ENCODE peak calls at places on chromosome 14, in five cellular contexts. O, N, M, W and I are unnamed samples.

GRCh38 chr14:40122978-40123648 is 690.9 kb upstream of the FBXO33 start:
- DNase-seq in O (no peak), N (no peak), M (no peak), W (no peak), I (no peak)

GRCh38 chr14:50320279-50320678 is 8.2 kb downstream of the DMAC2L start:
- DNase-seq in O (no peak), N (no peak), M (no peak), W (no peak), I (no peak)

GRCh38 chr14:89503458-89503996 is 86.5 kb upstream of the FOXN3 start:
- DNase-seq in O (no peak), N (no peak), M (no peak), W (peak; percentile 68), I (no peak)

GRCh38 chr14:91354221-91354916 is 63.3 kb downstream of the CCDC88C start:
- DNase-seq in O (peak; percentile 58), N (no peak), M (no peak), W (no peak), I (no peak)

GRCh38 chr14:61537567-61538463 is 157.5 kb upstream of the HIF1A start:
- DNase-seq in O (no peak), N (no peak), M (no peak), W (peak; percentile 70), I (peak; percentile 31)

GRCh38 chr14:55077691-55078151 is 26.3 kb downstream of the MAPK1IP1L start:
- DNase-seq in O (no peak), N (peak; percentile 20), M (no peak), W (no peak), I (no peak)

GRCh38 chr14:87351007-87351406 is 642.0 kb downstream of the GALC start:
- DNase-seq in O (no peak), N (no peak), M (peak; percentile 25), W (no peak), I (no peak)

GRCh38 chr14:35539969-35540368 is 6.0 kb downstream of the INSM2 start:
- DNase-seq in O (no peak), N (no peak), M (no peak), W (no peak), I (no peak)

GRCh38 chr14:71642715-71643114 is 289.5 kb upstream of the RGS6 start:
- DNase-seq in O (no peak), N (no peak), M (no peak), W (no peak), I (no peak)

GRCh38 chr14:57574617-57575288 is 81.1 kb upstream of the CCDC198 start:
- DNase-seq in O (no peak), N (no peak), M (no peak), W (no peak), I (no peak)

GRCh38 chr14:104144911-104145825 is 6.8 kb downstream of the KIF26A start:
- DNase-seq in O (no peak), N (no peak), M (peak; percentile 7), W (no peak), I (no peak)

GRCh38 chr14:63524537-63525155 is 18.5 kb downstream of the PPP2R5E start:
- DNase-seq in O (no peak), N (no peak), M (no peak), W (peak; percentile 75), I (peak; percentile 9)

GRCh38 chr14:104385189-104386135 is 194.1 kb upstream of the C14orf180 start:
- DNase-seq in O (no peak), N (no peak), M (peak; percentile 9), W (peak; percentile 77), I (no peak)

GRCh38 chr14:87113286-87113685 is 879.7 kb downstream of the GALC start:
- DNase-seq in O (no peak), N (no peak), M (no peak), W (no peak), I (no peak)

GRCh38 chr14:86221755-86222154 is 691.8 kb downstream of the FLRT2 start:
- DNase-seq in O (no peak), N (no peak), M (no peak), W (no peak), I (no peak)

GRCh38 chr14:51776102-51776894 is 84.1 kb upstream of the GNG2 start:
- DNase-seq in O (peak; percentile 74), N (peak; percentile 36), M (peak; percentile 77), W (peak; percentile 87), I (no peak)

GRCh38 chr14:76551116-76551515 is 175.2 kb downstream of the ESRRB start:
- DNase-seq in O (no peak), N (no peak), M (no peak), W (no peak), I (no peak)

GRCh38 chr14:76550534-76550933 is 174.6 kb downstream of the ESRRB start:
- DNase-seq in O (no peak), N (no peak), M (no peak), W (no peak), I (no peak)

GRCh38 chr14:76551906-76552305 is 176.0 kb downstream of the ESRRB start:
- DNase-seq in O (no peak), N (no peak), M (peak; percentile 18), W (no peak), I (no peak)

GRCh38 chr14:76541594-76542219 is 165.8 kb downstream of the ESRRB start:
- DNase-seq in O (no peak), N (no peak), M (no peak), W (no peak), I (no peak)

DNA sequence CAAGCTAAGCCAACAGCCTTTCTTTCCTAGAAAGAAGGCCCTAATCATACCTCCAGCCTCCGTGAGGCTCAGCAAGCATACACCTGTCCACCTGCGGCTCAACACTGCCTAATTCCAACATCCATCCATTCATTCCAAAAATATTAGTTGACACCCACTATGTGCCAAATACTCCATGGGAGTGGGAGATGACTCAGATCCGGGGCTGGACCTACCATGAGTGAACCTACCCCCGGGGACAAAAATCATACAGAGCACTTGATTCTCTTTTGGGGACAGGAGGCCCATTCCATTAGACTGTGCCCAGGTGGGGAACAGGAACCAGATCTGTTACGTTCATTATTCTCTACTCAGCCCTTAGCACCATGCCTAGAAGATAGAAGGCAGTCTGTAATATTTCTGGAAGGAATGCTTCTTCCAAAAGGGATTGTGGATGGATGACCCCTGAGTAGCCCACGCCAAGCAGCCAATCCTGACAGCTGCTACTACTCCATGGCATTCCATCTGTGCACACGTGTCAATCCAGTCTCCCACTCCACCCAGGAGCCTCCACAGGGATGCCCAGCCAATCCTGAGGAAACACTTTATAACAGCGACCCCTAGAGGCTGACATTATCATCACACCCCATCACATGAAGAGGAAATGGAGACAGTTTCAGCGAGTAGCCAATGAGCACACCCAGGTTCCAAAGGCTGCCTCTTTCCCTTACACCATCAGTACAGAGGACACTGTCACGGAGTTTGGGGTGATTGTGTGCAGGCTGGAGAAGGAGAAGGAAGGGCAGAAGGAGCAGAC is 170.7 kb downstream of the ESRRB start:
- DNase-seq in O (no peak), N (peak; percentile 18), M (peak; percentile 72), W (no peak), I (no peak)
- TF ChIP-seq CTCF in O (no peak), N (peak; percentile 66), M (peak; percentile 95), W (no peak), I (no peak)

GRCh38 chr14:72818998-72819397 is 74.9 kb downstream of the DPF3 start:
- DNase-seq in O (no peak), N (no peak), M (no peak), W (no peak), I (no peak)
- TF ChIP-seq CTCF in O (no peak), N (no peak), M (no peak), W (no peak), I (no peak)

GRCh38 chr14:105386581-105387529 is 11.5 kb upstream of the TEX22 start:
- DNase-seq in O (no peak), N (no peak), M (no peak), W (no peak), I (no peak)
- TF ChIP-seq CTCF in O (no peak), N (no peak), M (no peak), W (no peak), I (no peak)

DNA sequence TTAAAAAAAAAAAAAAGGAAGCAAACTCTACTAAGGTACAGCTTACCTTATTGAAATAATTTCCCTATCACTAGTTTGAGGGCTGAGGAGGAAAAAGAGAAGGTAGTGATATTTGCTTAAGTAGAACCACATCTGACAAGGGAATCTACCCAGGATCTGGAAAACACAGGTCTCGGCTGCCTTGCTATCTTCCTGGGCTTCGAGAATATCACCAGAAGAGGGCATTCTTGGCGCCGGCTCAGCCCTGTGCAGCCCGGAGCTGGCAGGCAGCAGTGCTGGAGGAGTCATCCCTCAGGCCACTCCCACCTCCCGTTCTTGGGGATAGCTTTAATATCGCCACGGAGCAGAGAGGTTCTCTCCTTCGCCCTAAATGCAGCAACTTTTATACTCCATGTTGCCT is 1181.2 kb downstream of the VRK1 start:
- DNase-seq in O (peak; percentile 78), N (peak; percentile 41), M (peak; percentile 80), W (peak; percentile 93), I (peak; percentile 64)
- TF ChIP-seq CTCF in O (no peak), N (peak; percentile 62), M (no peak), W (no peak), I (peak; percentile 53)

GRCh38 chr14:75673345-75673744 is 12.3 kb downstream of the TTLL5 start:
- DNase-seq in O (no peak), N (no peak), M (no peak), W (no peak), I (no peak)

GRCh38 chr14:75672588-75673192 is 11.6 kb downstream of the TTLL5 start:
- DNase-seq in O (no peak), N (no peak), M (no peak), W (no peak), I (no peak)

GRCh38 chr14:75675265-75675960 is 14.4 kb downstream of the TTLL5 start:
- DNase-seq in O (no peak), N (no peak), M (no peak), W (no peak), I (no peak)
- TF ChIP-seq CTCF in O (no peak), N (peak; percentile 33), M (no peak), W (no peak), I (no peak)

GRCh38 chr14:99637624-99638023 is 7.3 kb upstream of the HHIPL1 start:
- DNase-seq in O (no peak), N (no peak), M (no peak), W (no peak), I (no peak)
- TF ChIP-seq CTCF in O (no peak), N (no peak), M (no peak), W (no peak), I (no peak)